ENCODE peak calls at places on chromosomes 7 and 10, in seven cellular contexts. Y is progenitor cell of endocrine pancreas, V is upper lobe of left lung, A is retina, C is left ventricle myocardium inferior, T is PC-3, P is hepatic stellate cell. H is an unnamed sample.

GRCh38 chr7:16644624-16644986 is 949 bp downstream of the ANKMY2 start:
- DNase-seq in C (peak; percentile 48), A (no peak), Y (peak; percentile 14), T (peak; percentile 41), V (peak; percentile 80), P (peak; percentile 61), H (no peak)

GRCh38 chr7:68688416-68689086 is 909.7 kb upstream of the AUTS2 start:
- DNase-seq in Y (no peak), T (no peak), A (no peak), P (no peak), V (no peak), C (no peak), H (no peak)

GRCh38 chr7:21967500-21968099 is 21.9 kb upstream of the CDCA7L start:
- DNase-seq in C (no peak), P (no peak), V (no peak), T (no peak), Y (no peak), A (no peak), H (no peak)

GRCh38 chr10:78856421-78856820 is 212.3 kb upstream of the ZMIZ1 start:
- DNase-seq in T (no peak), P (no peak), C (peak; percentile 85), A (no peak), V (peak; percentile 81), Y (no peak), H (no peak)

GRCh38 chr10:127433951-127434350 is 115.2 kb upstream of the NPS start:
- DNase-seq in P (peak; percentile 19), Y (no peak), A (no peak), T (no peak), V (no peak), C (no peak), H (no peak)

GRCh38 chr7:99311702-99312101 is 14.0 kb upstream of the ARPC1A start:
- DNase-seq in Y (no peak), P (no peak), T (peak; percentile 23), A (no peak), V (no peak), C (no peak), H (no peak)

GRCh38 chr7:98836811-98837631 is 32.8 kb downstream of the TMEM130 start:
- DNase-seq in P (no peak), Y (peak; percentile 49), V (no peak), C (peak; percentile 19), T (peak; percentile 51), A (peak; percentile 72), H (peak; percentile 93)

GRCh38 chr7:48365010-48365409 is 193.8 kb downstream of the ABCA13 start:
- DNase-seq in C (no peak), A (no peak), T (peak; percentile 82), Y (no peak), P (no peak), V (no peak), H (no peak)

GRCh38 chr7:114820993-114821945 is 100.6 kb upstream of the MDFIC start:
- DNase-seq in C (no peak), T (no peak), P (no peak), A (no peak), V (no peak), Y (no peak), H (no peak)

GRCh38 chr7:34165927-34166550 is 260.7 kb downstream of the BMPER start:
- DNase-seq in A (peak; percentile 15), V (no peak), T (peak; percentile 62), C (no peak), Y (no peak), P (peak; percentile 13), H (no peak)

GRCh38 chr10:56586391-56586790 is 225.3 kb upstream of the ZWINT start:
- DNase-seq in Y (no peak), V (no peak), P (no peak), T (no peak), A (peak; percentile 9), C (no peak), H (no peak)

GRCh38 chr7:158495256-158495655 is 92.4 kb downstream of the PTPRN2 start:
- DNase-seq in T (no peak), V (no peak), P (no peak), A (no peak), Y (no peak), C (no peak), H (no peak)

GRCh38 chr10:103818765-103819374 is 36.5 kb downstream of the SH3PXD2A start:
- DNase-seq in Y (no peak), A (no peak), P (no peak), T (no peak), C (no peak), V (no peak), H (no peak)

GRCh38 chr10:1434202-1434601 is 303.1 kb downstream of the ADARB2 start:
- DNase-seq in A (no peak), P (no peak), V (no peak), C (no peak), T (no peak), Y (no peak), H (no peak)

GRCh38 chr7:78226059-78226658 is 427.6 kb downstream of the PHTF2 start:
- DNase-seq in P (peak; percentile 8), V (no peak), C (peak; percentile 19), A (no peak), Y (no peak), T (peak; percentile 32), H (peak; percentile 85)

GRCh38 chr7:47836513-47837202 is 111.6 kb downstream of the PKD1L1 start:
- DNase-seq in V (no peak), P (no peak), Y (no peak), C (no peak), T (no peak), A (no peak), H (peak; percentile 26)

GRCh38 chr10:118102116-118102515 is 55.4 kb upstream of the RAB11FIP2 start:
- DNase-seq in P (no peak), T (no peak), C (no peak), A (no peak), Y (no peak), V (no peak), H (no peak)

GRCh38 chr7:8063706-8064297 is 95.2 kb downstream of the GLCCI1 start:
- DNase-seq in P (no peak), T (no peak), C (no peak), Y (no peak), A (no peak), V (no peak), H (no peak)

GRCh38 chr7:151062399-151063211 is 3.2 kb downstream of the SLC4A2 start:
- DNase-seq in V (peak; percentile 92), T (peak; percentile 67), A (peak; percentile 72), Y (peak; percentile 91), C (no peak), P (no peak), H (peak; percentile 95)

GRCh38 chr7:7554021-7554432 is 12.7 kb upstream of the MIOS start:
- DNase-seq in P (no peak), C (no peak), T (peak; percentile 80), A (peak; percentile 13), V (no peak), Y (no peak), H (no peak)

GRCh38 chr10:79243211-79244067 is 103.8 kb upstream of the PPIF start:
- DNase-seq in A (peak; percentile 77), Y (peak; percentile 61), V (peak; percentile 90), C (no peak), T (no peak), P (peak; percentile 81), H (peak; percentile 73)

GRCh38 chr7:92740713-92741126 is 95.7 kb downstream of the CDK6 start:
- DNase-seq in Y (no peak), A (no peak), C (no peak), P (peak; percentile 26), V (no peak), T (peak; percentile 89), H (no peak)

GRCh38 chr10:119370972-119371703 is 163.8 kb downstream of the GRK5 start:
- DNase-seq in P (peak; percentile 94), C (peak; percentile 82), T (no peak), Y (no peak), V (peak; percentile 84), A (no peak), H (no peak)

GRCh38 chr7:79868010-79868409 is 266.6 kb upstream of the GNAI1 start:
- DNase-seq in C (no peak), P (no peak), V (no peak), A (no peak), Y (no peak), T (no peak), H (no peak)

GRCh38 chr7:81064446-81064845 is 145.6 kb upstream of the SEMA3C start:
- DNase-seq in T (no peak), Y (no peak), A (peak; percentile 5), P (no peak), V (no peak), C (no peak), H (no peak)

GRCh38 chr10:93815304-93816091 is 57.8 kb downstream of the LGI1 start:
- DNase-seq in C (no peak), Y (no peak), P (no peak), A (peak; percentile 39), V (no peak), T (peak; percentile 12), H (no peak)

GRCh38 chr10:75187961-75188426 is 22.6 kb upstream of the VDAC2 start:
- DNase-seq in T (peak; percentile 99), Y (peak; percentile 19), P (peak; percentile 55), C (no peak), V (no peak), A (peak; percentile 15), H (peak; percentile 61)

GRCh38 chr10:103732339-103732738 is 123.0 kb downstream of the SH3PXD2A start:
- DNase-seq in C (no peak), T (no peak), V (no peak), P (no peak), A (no peak), Y (no peak), H (no peak)

GRCh38 chr10:112741830-112742402 is 208.1 kb upstream of the TCF7L2 start:
- DNase-seq in T (peak; percentile 72), C (no peak), A (no peak), V (no peak), P (no peak), Y (no peak), H (no peak)

GRCh38 chr7:135211179-135211945 is at the start of gene WDR91:
- DNase-seq in V (peak; percentile 100), Y (peak; percentile 98), C (peak; percentile 96), T (peak; percentile 91), A (peak; percentile 93), P (peak; percentile 98), H (peak; percentile 78)

GRCh38 chr7:29177963-29178612 is 16.5 kb upstream of the CHN2 start:
- DNase-seq in T (peak; percentile 26), V (no peak), A (no peak), C (peak; percentile 35), Y (no peak), P (no peak), H (no peak)

GRCh38 chr7:148609045-148609725 is 18.6 kb downstream of the C7orf33 start:
- DNase-seq in C (no peak), T (no peak), V (no peak), Y (no peak), P (no peak), A (no peak), H (no peak)

GRCh38 chr7:76427635-76428034 is 2.9 kb downstream of the ZP3 start:
- DNase-seq in V (no peak), P (no peak), A (no peak), C (no peak), Y (no peak), T (no peak), H (no peak)

GRCh38 chr7:156523447-156524048 is 117.0 kb upstream of the RNF32 start:
- DNase-seq in P (no peak), A (no peak), C (no peak), T (no peak), Y (no peak), V (no peak), H (peak; percentile 36)